ENCODE peak calls at places on chromosomes 7 and 10, in four cellular contexts. K, W, L and D are unnamed samples.

GRCh38 chr7:25407932-25408480 is 179.7 kb upstream of the NPVF start:
- DNase-seq in W (no peak), L (no peak), K (no peak), D (no peak)

GRCh38 chr10:121511943-121512342 is 86.3 kb downstream of the FGFR2 start:
- DNase-seq in W (no peak), K (no peak), L (peak; percentile 14), D (no peak)

GRCh38 chr7:21572331-21572730 is 29.5 kb downstream of the DNAH11 start:
- DNase-seq in K (no peak), L (no peak), W (no peak), D (no peak)

GRCh38 chr7:82446897-82447296 is 3.3 kb upstream of the CACNA2D1 start:
- DNase-seq in W (no peak), L (no peak), K (no peak), D (no peak)

GRCh38 chr7:137986252-137987010 is 15.5 kb downstream of the CREB3L2 start:
- DNase-seq in L (peak; percentile 79), W (no peak), K (no peak), D (no peak)

GRCh38 chr10:47137311-47137851 is 162.6 kb upstream of the GDF10 start:
- DNase-seq in W (no peak), L (no peak), K (no peak), D (no peak)

GRCh38 chr7:76220185-76221057 is 18.7 kb downstream of the SRRM3 start:
- DNase-seq in L (peak; percentile 49), W (no peak), K (peak; percentile 84), D (no peak)

GRCh38 chr7:6413637-6414036 is 34.1 kb downstream of the DAGLB start:
- DNase-seq in W (no peak), L (no peak), K (no peak), D (no peak)

GRCh38 chr10:34015700-34016099 is 681.2 kb upstream of the NRP1 start:
- DNase-seq in K (no peak), W (no peak), L (no peak), D (no peak)

GRCh38 chr7:65325793-65326432 is 47.7 kb upstream of the ZNF92 start:
- DNase-seq in W (no peak), K (peak; percentile 27), L (no peak), D (no peak)

GRCh38 chr7:34260282-34260681 is 354.9 kb downstream of the BMPER start:
- DNase-seq in K (no peak), W (no peak), L (no peak), D (no peak)

GRCh38 chr7:99142727-99143521 is 984 bp downstream of the SMURF1 start:
- DNase-seq in L (peak; percentile 80), K (peak; percentile 97), W (peak; percentile 37), D (peak; percentile 87)

GRCh38 chr7:51314726-51315125 is 1.9 kb downstream of the COBL start:
- DNase-seq in L (no peak), W (no peak), K (peak; percentile 20), D (no peak)

GRCh38 chr10:103895458-103896186 is 22.4 kb downstream of the STN1 start:
- DNase-seq in K (no peak), L (no peak), W (no peak), D (no peak)

GRCh38 chr7:111082351-111082750 is 8.6 kb upstream of the LRRN3 start:
- DNase-seq in W (no peak), L (no peak), K (no peak), D (no peak)

GRCh38 chr7:111081553-111081952 is 9.4 kb upstream of the LRRN3 start:
- DNase-seq in W (no peak), L (no peak), K (no peak), D (no peak)

GRCh38 chr7:111080495-111081105 is 10.3 kb upstream of the LRRN3 start:
- DNase-seq in W (no peak), K (no peak), L (no peak), D (no peak)

GRCh38 chr7:111085356-111085755 is 5.6 kb upstream of the LRRN3 start:
- DNase-seq in K (no peak), L (no peak), W (no peak), D (no peak)

DNA sequence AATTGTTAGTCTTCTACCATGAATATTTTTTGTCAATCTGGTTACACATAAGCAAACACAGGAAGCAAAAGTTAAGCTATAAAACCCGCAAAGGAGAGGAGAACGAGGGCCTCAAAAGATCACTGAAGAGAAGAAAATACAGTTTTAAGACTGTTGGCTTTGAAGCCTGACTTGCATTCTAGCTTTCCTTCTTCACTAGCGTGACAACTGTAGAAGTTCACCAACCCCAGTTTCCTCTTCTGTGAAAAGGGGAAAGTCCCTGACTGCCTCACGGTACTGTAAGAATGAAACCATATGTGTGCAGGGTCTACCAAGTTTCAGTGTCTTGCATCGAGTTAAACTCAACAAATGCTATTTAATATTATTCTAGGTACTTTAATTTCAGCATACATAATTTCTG is 7.5 kb upstream of the LRRN3 start:
- DNase-seq in K (no peak), L (no peak), W (peak; percentile 88), D (no peak)
- TF ChIP-seq SUZ12 in K (no peak), L (no peak), W (no peak), D (no peak)

GRCh38 chr10:13839430-13839986 is 252.7 kb downstream of the PRPF18 start:
- DNase-seq in K (no peak), W (no peak), L (no peak), D (peak; percentile 27)
- TF ChIP-seq SP1 in K (no peak), W (no peak), L (no peak), D (no peak)

GRCh38 chr10:44206127-44206818 is 178.6 kb downstream of the CXCL12 start:
- DNase-seq in L (no peak), W (no peak), K (no peak), D (no peak)
- TF ChIP-seq SUZ12 in L (no peak), W (no peak), K (no peak), D (no peak)

DNA sequence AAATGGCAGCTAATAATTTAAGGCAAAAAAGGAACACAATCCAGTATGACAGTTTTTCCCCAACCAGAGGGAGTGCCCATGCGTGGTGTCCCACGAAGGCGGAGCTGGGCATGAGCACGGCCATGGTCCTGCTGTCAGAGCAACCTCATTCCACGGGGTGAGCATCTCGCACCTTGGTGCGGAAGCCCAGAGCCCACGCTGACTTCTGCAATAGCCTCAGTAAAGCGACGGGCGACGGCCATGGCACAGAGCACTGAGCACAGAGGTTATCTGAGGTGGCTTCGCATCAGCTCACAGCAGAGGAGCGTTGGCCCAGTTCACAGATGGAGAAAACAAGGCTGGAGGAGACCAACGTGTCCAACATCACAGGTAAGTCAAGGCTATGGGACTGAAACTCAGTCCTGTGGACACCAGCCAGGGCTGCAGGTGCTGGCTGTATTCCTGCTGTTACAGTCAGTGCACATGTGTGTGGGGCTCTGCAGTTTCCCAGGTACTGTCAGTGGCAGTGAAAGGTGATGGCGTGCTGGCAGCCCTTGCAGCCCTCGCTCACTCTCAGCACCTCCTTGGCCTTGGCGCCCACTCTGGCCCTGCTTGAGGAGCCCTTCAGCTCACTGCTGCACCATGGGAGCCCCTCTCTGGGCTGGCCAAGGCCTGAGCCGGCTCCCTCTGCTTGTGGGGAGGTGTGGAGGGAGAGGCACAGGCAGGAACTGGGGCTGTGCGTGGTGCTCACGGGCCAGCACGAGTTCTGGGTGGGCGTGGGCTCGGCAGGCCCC is 525.6 kb downstream of the PTPRN2 start:
- DNase-seq in K (no peak), W (no peak), L (no peak), D (no peak)
- TF ChIP-seq SP1 in K (no peak), W (no peak), L (no peak), D (no peak)

GRCh38 chr10:6711286-6711817 is 131.3 kb upstream of the PRKCQ start:
- DNase-seq in K (no peak), L (no peak), W (no peak), D (no peak)

GRCh38 chr10:6704891-6705290 is 124.8 kb upstream of the PRKCQ start:
- DNase-seq in L (no peak), K (no peak), W (no peak), D (no peak)

GRCh38 chr10:6707329-6707728 is 127.3 kb upstream of the PRKCQ start:
- DNase-seq in W (no peak), L (peak; percentile 74), K (no peak), D (no peak)

GRCh38 chr10:6702030-6702429 is 122.0 kb upstream of the PRKCQ start:
- DNase-seq in L (no peak), K (no peak), W (no peak), D (no peak)

DNA sequence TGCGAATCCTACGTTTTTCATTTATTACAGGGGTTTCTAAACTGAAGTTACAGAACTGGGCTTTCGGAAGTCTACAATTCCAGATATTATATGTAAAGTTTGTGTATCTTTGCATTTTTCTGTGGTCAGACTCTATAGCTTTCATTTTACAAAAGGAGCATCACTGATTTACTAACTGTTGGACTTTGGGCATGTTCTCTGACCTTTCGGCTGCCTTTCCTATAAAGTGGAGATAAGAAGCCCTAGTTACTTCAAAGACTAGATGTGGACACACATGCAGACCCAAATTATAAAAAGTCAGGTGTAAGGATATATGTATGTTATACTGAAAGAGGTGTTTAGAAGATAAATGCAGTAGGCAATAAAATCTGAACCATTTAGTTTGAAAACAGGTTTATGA is 126.6 kb upstream of the PRKCQ start:
- DNase-seq in W (no peak), K (no peak), L (peak; percentile 51), D (no peak)
- TF ChIP-seq SUZ12 in W (no peak), K (no peak), L (no peak), D (no peak)

DNA sequence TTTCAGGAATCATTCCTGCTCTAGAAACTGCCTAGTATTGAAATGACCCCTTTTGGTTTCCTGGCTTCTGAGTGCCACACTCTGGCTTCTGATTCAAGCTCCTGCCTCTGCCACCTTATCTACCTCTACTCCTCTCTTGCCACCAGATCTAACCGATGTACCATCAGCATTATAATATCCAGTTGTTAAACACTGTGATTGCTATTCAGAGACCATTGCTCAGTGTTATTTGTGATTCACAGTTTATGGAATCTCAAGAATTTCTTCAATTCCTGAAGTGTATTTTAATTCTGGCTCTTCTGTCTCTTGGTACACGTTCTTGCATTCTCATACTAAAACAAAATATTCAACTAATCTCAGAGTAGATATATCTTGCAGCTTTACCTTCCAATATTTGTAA is 88.7 kb downstream of the DYNC1I1 start:
- DNase-seq in K (no peak), L (no peak), W (no peak), D (no peak)
- TF ChIP-seq SP1 in K (no peak), L (no peak), W (no peak), D (no peak)

GRCh38 chr7:32586291-32587221 is 91.3 kb downstream of the AVL9 start:
- DNase-seq in L (no peak), K (no peak), W (no peak), D (no peak)

GRCh38 chr7:32588657-32589056 is 93.4 kb downstream of the AVL9 start:
- DNase-seq in L (peak; percentile 36), W (no peak), K (no peak), D (no peak)

GRCh38 chr7:32583791-32584190 is 88.5 kb downstream of the AVL9 start:
- DNase-seq in K (no peak), W (no peak), L (no peak), D (no peak)

GRCh38 chr7:32591938-32592337 is 96.6 kb downstream of the AVL9 start:
- DNase-seq in K (no peak), W (no peak), L (no peak), D (no peak)

GRCh38 chr7:32587431-32587948 is 92.2 kb downstream of the AVL9 start:
- DNase-seq in W (no peak), L (peak; percentile 76), K (no peak), D (no peak)
- TF ChIP-seq SUZ12 in W (no peak), L (no peak), K (no peak), D (no peak)

DNA sequence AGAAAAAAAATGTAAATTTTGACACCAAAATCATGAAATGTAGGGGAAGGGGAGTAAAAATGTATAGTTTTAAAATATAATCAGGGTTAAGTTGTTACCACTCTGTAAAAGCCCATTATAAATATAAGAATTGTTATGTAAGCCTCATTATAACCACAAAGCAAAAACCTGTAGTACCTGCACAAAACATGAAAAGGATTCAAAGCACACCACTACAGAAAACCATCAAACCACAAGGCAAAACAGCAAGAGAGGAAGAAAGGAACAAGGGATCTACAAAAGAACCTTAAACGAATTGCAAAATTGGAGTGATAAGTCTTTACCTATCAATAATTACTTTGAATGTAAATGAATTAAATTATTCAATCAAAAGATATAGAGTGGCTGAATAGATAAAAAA is 41.0 kb upstream of the CDK6 start:
- DNase-seq in K (no peak), L (no peak), W (no peak), D (no peak)
- TF ChIP-seq SP1 in K (no peak), L (no peak), W (no peak), D (no peak)